ENCODE peak calls at places on chromosomes 12 and 14, in four cellular contexts. One of them, this sample, is unnamed.

GRCh38 chr14:26255213-26255612 is 342.6 kb downstream of the NOVA1 start:
- DNase-seq in psoas muscle: no peak
- DNase-seq in vagina: no peak
- DNase-seq in CD8-positive, alpha-beta T cell: no peak
- DNase-seq in this sample: peak; percentile 44

GRCh38 chr14:103818870-103819269 is 28.5 kb downstream of the PPP1R13B start:
- DNase-seq in psoas muscle: no peak
- DNase-seq in vagina: no peak
- DNase-seq in CD8-positive, alpha-beta T cell: no peak
- DNase-seq in this sample: no peak

GRCh38 chr14:55752580-55753365 is 172.8 kb downstream of the KTN1 start:
- DNase-seq in psoas muscle: no peak
- DNase-seq in vagina: no peak
- DNase-seq in CD8-positive, alpha-beta T cell: no peak
- DNase-seq in this sample: peak; percentile 68

GRCh38 chr12:3200032-3200617 is 122.9 kb downstream of the TSPAN9 start:
- DNase-seq in psoas muscle: peak; percentile 50
- DNase-seq in vagina: no peak
- DNase-seq in CD8-positive, alpha-beta T cell: no peak
- DNase-seq in this sample: peak; percentile 44

GRCh38 chr12:10717410-10717809 is 5.7 kb downstream of the YBX3 start:
- DNase-seq in psoas muscle: no peak
- DNase-seq in vagina: no peak
- DNase-seq in CD8-positive, alpha-beta T cell: no peak
- DNase-seq in this sample: peak; percentile 61

GRCh38 chr14:102878970-102879460 is 43.4 kb upstream of the AMN start:
- DNase-seq in psoas muscle: no peak
- DNase-seq in vagina: no peak
- DNase-seq in CD8-positive, alpha-beta T cell: no peak
- DNase-seq in this sample: no peak

GRCh38 chr12:99658950-99659349 is 11.4 kb downstream of the GARIN6 start:
- DNase-seq in psoas muscle: no peak
- DNase-seq in vagina: no peak
- DNase-seq in CD8-positive, alpha-beta T cell: no peak
- DNase-seq in this sample: peak; percentile 2

GRCh38 chr12:111203969-111204368 is 164.9 kb downstream of the PHETA1 start:
- DNase-seq in psoas muscle: no peak
- DNase-seq in vagina: no peak
- DNase-seq in CD8-positive, alpha-beta T cell: no peak
- DNase-seq in this sample: no peak

GRCh38 chr14:104441275-104442106 is 138.1 kb upstream of the C14orf180 start:
- DNase-seq in psoas muscle: no peak
- DNase-seq in vagina: peak; percentile 95
- DNase-seq in CD8-positive, alpha-beta T cell: peak; percentile 45
- DNase-seq in this sample: no peak

GRCh38 chr14:61430066-61430757 is 108.8 kb downstream of the PRKCH start:
- DNase-seq in psoas muscle: no peak
- DNase-seq in vagina: no peak
- DNase-seq in CD8-positive, alpha-beta T cell: peak; percentile 34
- DNase-seq in this sample: no peak

GRCh38 chr12:77943466-77943865 is 112.8 kb downstream of the NAV3 start:
- DNase-seq in psoas muscle: no peak
- DNase-seq in vagina: no peak
- DNase-seq in CD8-positive, alpha-beta T cell: no peak
- DNase-seq in this sample: peak; percentile 82

GRCh38 chr12:2076196-2076570 is 23.4 kb downstream of the CACNA1C start:
- DNase-seq in psoas muscle: no peak
- DNase-seq in vagina: no peak
- DNase-seq in CD8-positive, alpha-beta T cell: no peak
- DNase-seq in this sample: peak; percentile 67

GRCh38 chr14:54556535-54556934 is 10.4 kb upstream of the SAMD4A start:
- DNase-seq in psoas muscle: peak; percentile 24
- DNase-seq in vagina: no peak
- DNase-seq in CD8-positive, alpha-beta T cell: no peak
- DNase-seq in this sample: no peak

GRCh38 chr12:115408642-115409041 is 724.7 kb upstream of the TBX3 start:
- DNase-seq in psoas muscle: no peak
- DNase-seq in vagina: no peak
- DNase-seq in CD8-positive, alpha-beta T cell: no peak
- DNase-seq in this sample: no peak

GRCh38 chr12:4307593-4308333 is 13.2 kb upstream of the TIGAR start:
- DNase-seq in psoas muscle: peak; percentile 56
- DNase-seq in vagina: no peak
- DNase-seq in CD8-positive, alpha-beta T cell: no peak
- DNase-seq in this sample: peak; percentile 87

GRCh38 chr14:80584638-80585505 is 356.7 kb downstream of the CEP128 start:
- DNase-seq in psoas muscle: no peak
- DNase-seq in vagina: no peak
- DNase-seq in CD8-positive, alpha-beta T cell: no peak
- DNase-seq in this sample: no peak

GRCh38 chr12:120196363-120196762 is 1.8 kb upstream of the GCN1 start:
- DNase-seq in psoas muscle: no peak
- DNase-seq in vagina: no peak
- DNase-seq in CD8-positive, alpha-beta T cell: no peak
- DNase-seq in this sample: peak; percentile 12

GRCh38 chr14:34362625-34363251 is 99.3 kb downstream of the SPTSSA start:
- DNase-seq in psoas muscle: no peak
- DNase-seq in vagina: no peak
- DNase-seq in CD8-positive, alpha-beta T cell: no peak
- DNase-seq in this sample: no peak

GRCh38 chr12:89200217-89200616 is 152.1 kb downstream of the DUSP6 start:
- DNase-seq in psoas muscle: no peak
- DNase-seq in vagina: no peak
- DNase-seq in CD8-positive, alpha-beta T cell: no peak
- DNase-seq in this sample: no peak

GRCh38 chr12:74747305-74747704 is 209.7 kb downstream of the ATXN7L3B start:
- DNase-seq in psoas muscle: no peak
- DNase-seq in vagina: no peak
- DNase-seq in CD8-positive, alpha-beta T cell: no peak
- DNase-seq in this sample: no peak

GRCh38 chr12:9787340-9787737 is 26.6 kb upstream of the CD69 start:
- DNase-seq in psoas muscle: no peak
- DNase-seq in vagina: no peak
- DNase-seq in CD8-positive, alpha-beta T cell: no peak
- DNase-seq in this sample: peak; percentile 10

GRCh38 chr12:88833641-88834116 is 253.4 kb upstream of the KITLG start:
- DNase-seq in psoas muscle: no peak
- DNase-seq in vagina: no peak
- DNase-seq in CD8-positive, alpha-beta T cell: no peak
- DNase-seq in this sample: no peak

GRCh38 chr14:54221971-54222370 is 174.8 kb upstream of the CDKN3 start:
- DNase-seq in psoas muscle: no peak
- DNase-seq in vagina: no peak
- DNase-seq in CD8-positive, alpha-beta T cell: no peak
- DNase-seq in this sample: no peak

GRCh38 chr12:1576410-1577240 is 17.8 kb downstream of the FBXL14 start:
- DNase-seq in psoas muscle: no peak
- DNase-seq in vagina: no peak
- DNase-seq in CD8-positive, alpha-beta T cell: no peak
- DNase-seq in this sample: peak; percentile 55

GRCh38 chr14:81594012-81594411 is 60.4 kb upstream of the SEL1L start:
- DNase-seq in psoas muscle: no peak
- DNase-seq in vagina: no peak
- DNase-seq in CD8-positive, alpha-beta T cell: no peak
- DNase-seq in this sample: no peak

GRCh38 chr14:95979339-95980042 is 59.7 kb upstream of the C14orf132 start:
- DNase-seq in psoas muscle: no peak
- DNase-seq in vagina: no peak
- DNase-seq in CD8-positive, alpha-beta T cell: no peak
- DNase-seq in this sample: no peak
- TF ChIP-seq CTCF in psoas muscle: no peak
- TF ChIP-seq CTCF in vagina: no peak
- TF ChIP-seq CTCF in CD8-positive, alpha-beta T cell: no peak
- TF ChIP-seq CTCF in this sample: no peak

GRCh38 chr12:91106283-91106682 is 5.0 kb downstream of the LUM start:
- DNase-seq in psoas muscle: no peak
- DNase-seq in vagina: no peak
- DNase-seq in CD8-positive, alpha-beta T cell: no peak
- DNase-seq in this sample: no peak

GRCh38 chr12:91111366-91112321 is at the start of gene LUM:
- DNase-seq in psoas muscle: peak; percentile 25
- DNase-seq in vagina: no peak
- DNase-seq in CD8-positive, alpha-beta T cell: no peak
- DNase-seq in this sample: peak; percentile 64

GRCh38 chr12:91108196-91108595 is 3.1 kb downstream of the LUM start:
- DNase-seq in psoas muscle: no peak
- DNase-seq in vagina: no peak
- DNase-seq in CD8-positive, alpha-beta T cell: no peak
- DNase-seq in this sample: no peak

GRCh38 chr12:91105807-91106206 is 5.5 kb downstream of the LUM start:
- DNase-seq in psoas muscle: no peak
- DNase-seq in vagina: no peak
- DNase-seq in CD8-positive, alpha-beta T cell: no peak
- DNase-seq in this sample: no peak

DNA sequence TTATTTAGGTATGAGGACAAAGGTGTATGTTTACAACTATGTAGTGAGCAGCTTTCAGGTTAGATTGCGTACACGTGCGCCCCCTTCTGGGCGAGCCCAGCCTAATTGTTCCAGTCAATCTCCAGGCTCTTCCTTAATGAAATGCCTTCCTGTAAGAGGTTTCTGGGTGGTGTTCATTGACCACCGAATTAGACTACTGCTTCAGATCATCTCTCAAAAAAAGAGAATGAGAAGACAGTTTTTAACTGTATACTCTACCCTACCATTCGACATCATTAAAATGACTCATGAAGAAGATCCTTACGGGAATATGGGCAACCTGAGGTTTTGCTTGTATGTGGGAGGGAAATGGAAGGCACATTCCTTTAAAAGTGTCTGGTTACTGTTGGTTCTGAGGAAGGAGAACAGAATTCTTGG is 2.1 kb downstream of the LUM start:
- DNase-seq in psoas muscle: peak; percentile 61
- DNase-seq in vagina: no peak
- DNase-seq in CD8-positive, alpha-beta T cell: no peak
- DNase-seq in this sample: peak; percentile 81
- H3K4me3 ChIP-seq in psoas muscle: peak overlapping the region; percentile 36
- H3K4me3 ChIP-seq in vagina: peak overlapping the region; percentile 34
- H3K4me3 ChIP-seq in CD8-positive, alpha-beta T cell: no peak overlapping the region
- H3K4me3 ChIP-seq in this sample: no peak overlapping the region

DNA sequence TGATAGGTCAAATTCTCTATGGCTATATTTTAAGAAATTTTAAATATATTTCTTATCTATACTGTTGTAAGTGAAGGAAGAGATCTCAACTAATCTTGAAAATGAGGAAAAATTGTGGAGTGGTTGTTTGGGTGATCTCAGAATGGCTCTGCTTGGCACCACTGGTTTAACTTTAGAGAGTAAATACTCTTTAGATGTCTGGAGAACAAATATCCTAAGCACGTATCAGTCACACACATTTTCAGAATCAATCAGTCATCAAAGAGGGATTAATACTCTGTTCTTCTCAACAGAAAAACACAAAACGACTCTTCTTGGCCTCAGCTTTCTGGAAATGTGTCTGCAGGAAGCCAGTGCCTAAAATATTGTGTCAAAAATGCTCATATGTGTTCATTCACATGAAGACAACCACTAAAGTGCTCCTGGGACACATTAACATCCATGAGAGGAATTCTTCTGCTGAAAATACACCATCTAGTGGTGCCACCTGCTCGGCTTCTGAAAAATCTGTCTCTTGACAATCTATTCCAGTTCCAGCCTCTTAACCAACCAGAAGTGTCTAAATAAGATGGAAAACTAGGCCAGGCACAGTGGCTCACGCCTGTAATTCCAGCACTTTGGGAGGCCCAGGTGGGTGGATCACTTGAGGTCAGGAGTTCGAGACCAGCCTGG is 81.1 kb upstream of the CCDC198 start:
- DNase-seq in psoas muscle: no peak
- DNase-seq in vagina: no peak
- DNase-seq in CD8-positive, alpha-beta T cell: no peak
- DNase-seq in this sample: no peak
- TF ChIP-seq CTCF in psoas muscle: no peak
- TF ChIP-seq CTCF in vagina: no peak
- TF ChIP-seq CTCF in CD8-positive, alpha-beta T cell: no peak
- TF ChIP-seq CTCF in this sample: no peak

DNA sequence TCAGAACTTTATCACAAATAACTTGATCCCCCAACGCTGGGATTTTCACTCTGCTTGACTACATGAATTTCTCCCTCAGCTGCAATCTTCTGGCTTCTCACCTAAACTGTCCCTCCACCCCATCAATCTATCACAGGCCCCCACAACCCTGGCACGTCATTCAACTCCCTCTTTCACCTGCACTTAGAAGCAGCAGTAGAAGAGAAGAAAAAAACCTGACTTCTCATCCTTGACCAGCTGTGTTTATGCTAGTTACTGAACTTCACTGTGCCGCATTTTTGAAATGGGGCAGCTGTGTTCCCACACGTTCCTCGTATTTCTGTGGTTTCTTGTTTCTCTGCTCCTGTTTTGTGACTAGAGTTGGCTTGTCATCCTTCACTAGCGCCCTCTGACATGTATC is 35.0 kb downstream of the ITPR2 start:
- DNase-seq in psoas muscle: no peak
- DNase-seq in vagina: no peak
- DNase-seq in CD8-positive, alpha-beta T cell: no peak
- DNase-seq in this sample: peak; percentile 32
- H3K4me3 ChIP-seq in psoas muscle: no peak overlapping the region
- H3K4me3 ChIP-seq in vagina: no peak overlapping the region
- H3K4me3 ChIP-seq in CD8-positive, alpha-beta T cell: no peak overlapping the region
- H3K4me3 ChIP-seq in this sample: no peak overlapping the region

DNA sequence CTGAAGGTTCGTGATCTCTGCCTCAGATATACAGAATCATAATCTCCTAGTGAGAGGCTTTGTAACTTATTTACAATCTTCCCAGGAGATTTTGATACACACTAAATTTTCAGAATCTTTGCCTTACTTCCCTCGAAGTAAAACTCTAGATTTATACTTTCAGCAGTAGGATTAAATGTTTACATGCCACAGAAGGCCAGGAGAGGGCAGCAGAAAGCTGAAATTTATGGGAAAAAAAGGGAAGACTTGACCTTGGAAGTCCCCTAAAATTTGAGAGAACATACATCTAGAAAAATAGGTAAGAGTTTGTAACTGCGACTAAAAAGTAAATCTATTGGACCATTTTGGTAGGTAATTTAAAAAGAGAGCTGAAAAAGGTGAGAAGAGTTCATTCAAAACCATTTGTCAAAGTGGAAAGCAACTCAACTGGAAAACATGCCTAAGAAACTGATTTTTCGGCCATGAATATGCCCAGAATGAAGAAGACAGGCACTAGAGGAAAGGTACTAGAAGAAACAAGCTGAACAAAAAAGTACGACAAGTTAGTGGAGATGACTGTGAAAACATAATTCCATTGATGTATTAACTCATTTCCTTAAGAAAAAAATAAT is 242.0 kb upstream of the MDGA2 start:
- DNase-seq in psoas muscle: no peak
- DNase-seq in vagina: no peak
- DNase-seq in CD8-positive, alpha-beta T cell: no peak
- DNase-seq in this sample: peak; percentile 43
- TF ChIP-seq CTCF in psoas muscle: no peak
- TF ChIP-seq CTCF in vagina: no peak
- TF ChIP-seq CTCF in CD8-positive, alpha-beta T cell: no peak
- TF ChIP-seq CTCF in this sample: peak; percentile 42